ENCODE peak calls at places on chromosomes 11 and 22, in four cellular contexts. T is Peyer's patch, V is right atrium auricular region, W is WTC11. G is an unnamed sample.

GRCh38 chr22:22226448-22227187 is 18.0 kb upstream of the VPREB1 start:
- DNase-seq in W (no peak), T (no peak), V (no peak), G (no peak)

GRCh38 chr11:88701816-88702215 is 364.0 kb downstream of the GRM5 start:
- DNase-seq in V (no peak), T (no peak), W (no peak), G (no peak)

GRCh38 chr22:19958083-19959042 is 16.7 kb upstream of the TXNRD2 start:
- DNase-seq in T (no peak), V (no peak), W (peak), G (no peak)

GRCh38 chr22:21632237-21632895 is at the start of gene CCDC116:
- DNase-seq in V (no peak), T (peak), W (peak), G (no peak)

GRCh38 chr11:131579932-131580387 is 209.5 kb downstream of the NTM start:
- DNase-seq in T (no peak), W (peak), V (no peak), G (no peak)

GRCh38 chr11:10857604-10858504 is at the start of gene ZBED5:
- DNase-seq in T (peak), V (peak), W (peak), G (peak)

GRCh38 chr11:108697872-108698473 is 33.1 kb downstream of the DDX10 start:
- DNase-seq in W (peak), V (no peak), T (peak), G (no peak)

GRCh38 chr22:26674211-26675190 is 17.1 kb downstream of the MIAT start:
- DNase-seq in T (peak), W (no peak), V (no peak), G (no peak)

GRCh38 chr22:43152355-43153071 is 1.2 kb downstream of the TSPO start:
- DNase-seq in T (peak), W (no peak), V (peak), G (peak)

GRCh38 chr11:131136476-131136875 is 220.2 kb upstream of the SNX19 start:
- DNase-seq in W (no peak), T (no peak), V (no peak), G (no peak)

GRCh38 chr11:134578807-134579708 is 167.0 kb upstream of the B3GAT1 start:
- DNase-seq in T (no peak), V (peak), W (no peak), G (no peak)

GRCh38 chr22:46286006-46286405 is 10.7 kb upstream of the GTSE1 start:
- DNase-seq in T (no peak), W (no peak), V (no peak), G (no peak)
- TF ChIP-seq CTCF in T (no peak), W (no peak), V (no peak), G (no peak)

DNA sequence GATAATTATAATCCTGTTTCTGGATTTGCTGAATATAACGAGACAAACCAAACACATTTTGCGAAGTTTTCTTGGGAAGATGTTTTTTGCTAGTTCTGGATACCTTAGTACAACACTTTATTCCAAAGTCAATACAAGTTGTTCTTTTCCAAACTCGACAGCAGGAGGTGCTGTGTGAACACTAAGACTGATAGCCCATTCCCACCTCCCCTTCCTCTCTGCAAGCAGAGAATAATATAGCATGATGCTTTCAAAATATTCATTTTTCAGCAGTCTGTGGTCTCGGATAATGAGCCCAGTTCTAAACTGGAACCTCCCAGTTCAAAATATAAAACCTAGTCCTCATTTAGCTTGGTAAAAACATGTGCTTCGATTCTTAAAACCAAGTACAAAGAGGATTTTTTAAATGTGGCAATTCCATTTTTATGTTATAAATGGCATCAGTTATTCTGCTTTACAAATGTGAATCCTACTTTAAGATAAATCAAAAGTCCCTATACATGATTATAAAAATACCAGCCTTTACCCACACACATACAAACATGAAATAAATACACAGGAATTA is 129.1 kb downstream of the DCDC1 start:
- DNase-seq in W (peak), T (no peak), V (no peak), G (no peak)
- TF ChIP-seq CTCF in W (peak), T (peak), V (no peak), G (no peak)

DNA sequence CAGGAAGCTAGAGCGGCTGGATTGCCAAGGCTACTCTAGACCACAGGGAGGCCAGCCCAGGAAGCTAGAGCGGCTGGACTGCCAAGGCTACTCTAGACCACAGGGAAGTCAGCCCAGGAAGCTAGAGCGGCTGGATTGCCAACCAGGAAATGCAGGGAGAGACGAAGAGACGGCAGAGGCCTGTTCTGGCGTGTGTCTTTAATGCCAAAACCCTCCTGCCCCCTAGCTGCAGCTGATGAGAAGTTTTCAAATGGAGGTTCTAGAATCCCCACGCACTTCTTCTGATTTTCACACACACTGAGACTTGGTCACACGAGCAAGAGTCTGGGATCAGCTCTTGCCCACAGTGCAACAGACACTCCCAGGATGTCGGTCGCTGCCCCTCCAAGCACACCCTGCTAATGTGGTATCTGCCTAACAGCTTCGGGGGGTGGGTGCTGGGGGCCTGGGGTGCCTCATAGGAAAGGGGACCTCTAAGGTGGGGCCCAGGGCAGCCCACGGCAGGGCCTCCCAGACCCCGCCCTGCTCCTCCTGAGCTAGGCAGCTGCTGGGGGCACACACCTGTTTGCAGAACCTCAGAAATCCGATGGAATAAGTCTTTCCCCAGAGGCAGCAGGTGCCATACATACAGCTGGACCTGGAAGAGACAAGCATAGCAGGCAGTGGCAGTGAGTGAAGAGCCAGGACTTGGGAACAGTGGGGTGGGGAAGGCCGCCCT is 28.5 kb downstream of the MAFF start:
- DNase-seq in T (no peak), W (peak), V (no peak), G (no peak)
- TF ChIP-seq CTCF in T (peak), W (no peak), V (no peak), G (no peak)

GRCh38 chr11:66879583-66879982 is 22.7 kb downstream of the LRFN4 start:
- DNase-seq in T (no peak), W (no peak), V (no peak), G (no peak)
- TF ChIP-seq CTCF in T (no peak), W (no peak), V (no peak), G (no peak)

DNA sequence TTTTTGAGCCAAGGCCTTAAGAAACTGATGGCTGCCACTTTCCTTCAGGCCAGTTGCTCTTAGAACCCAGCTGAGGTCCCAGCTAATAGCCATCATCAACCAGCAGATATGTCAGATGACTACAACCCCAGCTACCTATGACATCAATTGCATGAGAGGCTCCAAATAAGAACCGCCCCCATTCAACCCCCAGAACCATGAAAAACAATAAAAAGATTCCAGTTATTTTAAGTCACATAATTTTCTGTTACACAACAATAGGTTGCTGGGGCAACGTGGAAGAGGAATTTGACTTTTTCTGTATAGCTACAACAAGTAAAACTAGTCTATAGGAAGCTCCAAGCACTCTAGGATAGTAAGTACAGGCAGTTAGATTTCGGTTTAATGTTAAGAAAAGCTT is 216.3 kb upstream of the MTNR1B start:
- DNase-seq in V (no peak), W (no peak), T (no peak), G (no peak)
- TF ChIP-seq CTCF in V (no peak), W (no peak), T (no peak), G (no peak)

DNA sequence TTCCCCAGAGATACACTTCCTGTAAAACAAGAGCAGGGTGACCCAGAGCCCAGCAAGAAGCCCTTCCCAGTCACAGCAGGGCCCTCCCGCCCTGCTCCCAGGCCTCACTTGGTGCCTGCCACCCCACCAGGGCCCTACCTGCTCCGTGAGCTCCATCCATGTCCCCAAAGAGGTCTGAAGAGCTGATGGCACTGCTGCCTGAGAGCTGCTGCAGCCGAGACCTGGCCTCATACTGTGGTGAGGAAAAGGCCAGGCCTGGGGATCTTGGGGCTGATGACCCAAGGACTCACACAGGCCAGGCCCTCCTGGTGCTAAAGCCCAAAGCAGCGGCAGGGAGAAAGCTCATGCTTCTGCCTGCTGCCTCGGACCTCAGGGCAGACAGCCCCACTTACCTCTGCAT is 10.3 kb downstream of the ARFGAP2 start:
- DNase-seq in T (no peak), V (no peak), W (no peak), G (no peak)
- TF ChIP-seq CTCF in T (no peak), V (no peak), W (no peak), G (no peak)

GRCh38 chr11:118634435-118635236 is 27.2 kb downstream of the PHLDB1 start:
- DNase-seq in W (peak), T (peak), V (no peak), G (no peak)
- TF ChIP-seq CTCF in W (no peak), T (peak), V (no peak), G (no peak)

DNA sequence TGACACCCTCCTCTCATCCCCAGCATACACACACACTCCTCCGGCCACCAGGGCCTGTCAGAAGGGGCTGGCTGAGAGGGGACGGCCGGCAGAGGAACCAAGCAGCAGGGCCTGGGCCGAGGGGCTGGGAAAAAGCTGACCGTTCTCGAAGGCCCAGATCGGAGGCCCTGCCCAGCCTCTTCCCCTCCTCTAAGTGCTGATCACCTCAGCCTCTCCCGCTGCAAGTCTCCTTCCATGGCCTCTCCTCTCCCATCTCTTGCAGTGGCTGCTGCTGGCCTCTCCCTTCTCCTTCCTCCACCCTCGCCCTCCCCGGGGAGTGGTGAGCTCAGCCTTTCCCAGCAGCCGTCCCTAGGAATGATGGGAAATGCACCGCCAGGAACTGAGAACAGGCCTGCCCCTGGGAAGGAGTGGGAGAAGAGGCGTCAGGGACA is 39.6 kb downstream of the ARRB1 start:
- DNase-seq in V (peak), T (no peak), W (no peak), G (no peak)
- TF ChIP-seq CTCF in V (no peak), T (no peak), W (no peak), G (no peak)